ENCODE peak calls at places on chromosomes 16 and 17, in nine cellular contexts. J is NB4; G is WTC11; U is HCT116; K is CD4-positive, alpha-beta T cell; R is activated CD8-positive, alpha-beta T cell treated with anti-CD3 and anti-CD28 coated beads for 36 hours; S is cardiac muscle cell; W is IMR-90; X is body of pancreas. M is an unnamed sample.

GRCh38 chr17:6421700-6422604 is 13.0 kb downstream of the AIPL1 start:
- DNase-seq in U (peak; percentile 69), R (peak; percentile 81), K (peak; percentile 57), W (peak; percentile 64), X (peak; percentile 74), G (peak; percentile 90), S (peak; percentile 80), J (peak; percentile 70), M (peak; percentile 68)

GRCh38 chr17:77613181-77613580 is 345.3 kb upstream of the TNRC6C start:
- DNase-seq in G (no peak), S (no peak), U (no peak), K (no peak), R (no peak), J (no peak), W (no peak), X (peak; percentile 16), M (no peak)

GRCh38 chr17:31394544-31394943 is 3.1 kb downstream of the RAB11FIP4 start:
- DNase-seq in K (peak; percentile 25), R (peak; percentile 74), S (peak; percentile 85), J (peak; percentile 79), U (no peak), G (peak; percentile 82), W (peak; percentile 77), X (peak; percentile 50), M (no peak)

GRCh38 chr17:15185625-15185991 is 79.5 kb downstream of the PMP22 start:
- DNase-seq in W (peak; percentile 36), X (peak; percentile 80), K (no peak), U (no peak), G (no peak), S (peak; percentile 83), J (peak; percentile 92), R (no peak), M (no peak)

GRCh38 chr16:4802659-4803287 is 340 bp upstream of the ROGDI start:
- DNase-seq in J (peak; percentile 92), W (peak; percentile 88), X (peak; percentile 95), S (peak; percentile 94), G (peak; percentile 91), R (peak; percentile 88), U (peak; percentile 72), K (peak; percentile 88), M (peak; percentile 91)

GRCh38 chr16:66161942-66162341 is 204.5 kb upstream of the CDH5 start:
- DNase-seq in G (no peak), U (peak; percentile 16), J (peak; percentile 44), S (no peak), K (no peak), X (no peak), R (no peak), W (no peak), M (no peak)

GRCh38 chr17:48544356-48545021 is 420 bp downstream of the HOXB2 start:
- DNase-seq in U (no peak), G (peak; percentile 70), R (peak; percentile 69), K (peak; percentile 26), W (peak; percentile 93), J (no peak), S (peak; percentile 89), X (peak; percentile 57), M (no peak)

GRCh38 chr17:51371732-51372151 is 111.4 kb downstream of the UTP18 start:
- DNase-seq in S (peak; percentile 70), X (peak; percentile 58), U (peak; percentile 84), W (peak; percentile 50), K (peak; percentile 46), G (peak; percentile 64), R (peak; percentile 52), J (peak; percentile 72), M (no peak)

GRCh38 chr16:28140788-28141618 is 70.8 kb downstream of the XPO6 start:
- DNase-seq in R (peak; percentile 89), W (no peak), K (peak; percentile 47), J (peak; percentile 71), S (no peak), U (no peak), G (no peak), X (peak; percentile 57), M (peak; percentile 67)

GRCh38 chr17:33459078-33459940 is 166.2 kb upstream of the ASIC2 start:
- DNase-seq in G (peak; percentile 31), S (no peak), X (no peak), U (no peak), W (no peak), R (no peak), J (no peak), K (no peak), M (no peak)

DNA sequence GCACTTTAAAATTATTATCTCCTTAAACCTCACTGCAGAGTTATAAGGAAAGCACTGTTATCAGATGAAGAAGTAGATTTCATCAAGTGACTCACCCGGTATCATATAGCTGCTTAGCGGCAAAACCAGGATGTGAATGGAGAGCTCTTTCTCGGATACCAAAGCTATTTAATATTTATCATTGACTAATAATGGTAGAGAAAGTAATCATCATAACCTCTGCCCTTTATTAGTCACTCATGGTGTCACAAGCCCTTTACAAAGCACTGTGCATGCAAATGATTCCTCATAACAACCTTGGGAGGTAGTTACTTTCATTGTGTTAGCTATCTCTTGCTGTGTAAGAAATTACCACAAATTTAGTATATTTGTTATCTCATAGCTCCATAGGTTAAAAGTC is 592.9 kb downstream of the MAF start:
- DNase-seq in J (no peak), X (no peak), U (no peak), W (no peak), G (no peak), S (no peak), R (no peak), K (no peak), M (no peak)
- TF ChIP-seq CTCF in J (no peak), X (no peak), U (no peak), W (no peak), G (no peak), S (no peak), R (no peak), K (no peak), M (no peak)

DNA sequence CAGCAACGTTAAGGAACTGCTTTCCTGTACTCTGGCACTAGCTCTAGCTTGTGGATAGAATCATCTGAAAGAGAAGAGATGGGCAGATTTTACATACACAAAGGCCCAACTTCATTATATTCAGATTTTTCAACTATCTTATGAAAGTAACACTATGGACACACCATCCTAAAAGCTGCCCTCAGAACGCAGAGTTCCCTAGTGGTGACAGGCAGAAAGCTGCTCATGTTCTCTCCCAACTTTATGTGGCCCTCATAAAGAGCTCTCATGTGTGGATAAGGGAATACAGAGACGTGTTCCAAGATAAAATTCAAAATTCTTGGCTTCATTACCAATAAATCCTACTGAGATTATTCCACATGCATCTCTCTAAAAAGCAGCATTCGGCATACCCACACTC is 1.5 kb downstream of the CFAP20 start:
- DNase-seq in S (no peak), G (no peak), U (no peak), R (no peak), K (no peak), J (peak; percentile 32), X (no peak), W (no peak), M (no peak)
- TF ChIP-seq CTCF in S (peak; percentile 12), G (no peak), U (no peak), R (no peak), K (no peak), J (peak; percentile 25), X (peak; percentile 6), W (peak; percentile 9), M (no peak)

GRCh38 chr16:63292036-63292435 is 1255.8 kb upstream of the CDH8 start:
- DNase-seq in G (no peak), K (no peak), S (no peak), J (no peak), R (no peak), X (no peak), U (no peak), W (no peak), M (no peak)

GRCh38 chr16:63287411-63287810 is 1251.2 kb upstream of the CDH8 start:
- DNase-seq in X (no peak), R (no peak), U (no peak), J (no peak), W (no peak), S (no peak), G (no peak), K (no peak), M (no peak)

GRCh38 chr16:63289834-63290460 is 1253.7 kb upstream of the CDH8 start:
- DNase-seq in W (no peak), U (no peak), X (peak; percentile 49), G (peak; percentile 69), J (peak; percentile 65), S (peak; percentile 37), K (no peak), R (peak; percentile 19), M (no peak)
- TF ChIP-seq CTCF in W (peak; percentile 39), U (no peak), X (peak; percentile 83), G (peak; percentile 81), J (peak; percentile 93), S (peak; percentile 60), K (no peak), R (peak; percentile 55), M (no peak)

GRCh38 chr17:58276423-58276822 is 4.3 kb downstream of the MPO start:
- DNase-seq in K (no peak), J (peak; percentile 53), R (no peak), G (no peak), X (no peak), U (no peak), W (no peak), S (no peak), M (no peak)

GRCh38 chr17:58278661-58279015 is 2.1 kb downstream of the MPO start:
- DNase-seq in S (no peak), K (no peak), G (no peak), U (no peak), X (peak; percentile 21), R (no peak), J (peak; percentile 50), W (no peak), M (no peak)

GRCh38 chr17:58275417-58275816 is 5.3 kb downstream of the MPO start:
- DNase-seq in U (no peak), G (no peak), S (no peak), W (no peak), R (no peak), X (no peak), K (no peak), J (peak; percentile 61), M (no peak)

GRCh38 chr17:58277726-58278595 is 2.8 kb downstream of the MPO start:
- DNase-seq in W (no peak), X (no peak), J (peak; percentile 65), S (no peak), K (no peak), G (no peak), U (no peak), R (no peak), M (no peak)

DNA sequence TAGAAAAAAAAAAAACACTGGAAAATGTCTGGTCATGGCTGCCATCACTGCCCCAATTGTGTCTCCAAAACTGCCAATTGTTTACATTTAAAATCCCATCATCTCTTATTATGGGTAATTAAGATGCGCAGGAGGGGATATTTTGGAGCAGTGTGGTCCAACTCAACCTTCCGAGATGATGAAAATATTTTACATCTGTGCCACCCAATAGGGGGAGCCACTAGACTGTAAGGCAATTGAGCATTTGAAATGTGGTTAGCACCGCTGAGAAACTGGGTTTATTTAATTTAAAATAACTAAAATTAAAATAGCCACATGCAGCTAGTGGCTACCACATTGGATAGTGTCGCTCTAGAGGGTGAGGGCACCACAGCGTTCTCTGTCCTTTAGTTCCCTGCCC is 3.6 kb downstream of the MPO start:
- DNase-seq in K (no peak), R (peak; percentile 36), X (no peak), G (no peak), U (peak; percentile 18), S (peak; percentile 40), W (peak; percentile 8), J (no peak), M (no peak)
- TF ChIP-seq CTCF in K (peak; percentile 25), R (peak; percentile 62), X (peak; percentile 20), G (peak; percentile 31), U (peak; percentile 73), S (peak; percentile 60), W (peak; percentile 44), J (peak; percentile 29), M (peak; percentile 46)